ENCODE peak calls at places on chromosomes 5 and 9, in nine cellular contexts. L, X, C, M, F, D, O, H and G are unnamed samples.

GRCh38 chr5:154308457-154309360 is 118.2 kb downstream of the GALNT10 start:
- DNase-seq in X (no peak), F (no peak), H (peak; percentile 90), M (peak; percentile 94), D (no peak), O (no peak), L (no peak), C (no peak), G (no peak)

GRCh38 chr5:9851458-9851857 is 221.3 kb upstream of the TAS2R1 start:
- DNase-seq in F (no peak), C (no peak), H (peak; percentile 89), X (no peak), L (no peak), D (no peak), M (peak; percentile 95), O (no peak), G (no peak)

GRCh38 chr5:176740702-176741565 is 69.4 kb upstream of the UNC5A start:
- DNase-seq in D (no peak), C (no peak), F (no peak), L (no peak), H (no peak), M (no peak), X (no peak), O (no peak), G (no peak)

GRCh38 chr5:176388003-176388340 is 426 bp downstream of the NOP16 start:
- DNase-seq in D (no peak), X (no peak), M (peak; percentile 34), F (peak; percentile 68), H (peak; percentile 27), C (no peak), L (peak; percentile 54), O (peak; percentile 32), G (no peak)

GRCh38 chr5:139847790-139848507 is 52.3 kb downstream of the PSD2 start:
- DNase-seq in X (peak; percentile 73), F (peak; percentile 82), L (peak; percentile 64), D (peak; percentile 39), O (peak; percentile 79), C (peak; percentile 87), H (peak; percentile 9), M (no peak), G (no peak)

GRCh38 chr5:132369471-132370240 is at the start of gene SLC22A5:
- DNase-seq in F (peak; percentile 94), L (peak; percentile 86), M (peak; percentile 28), C (peak; percentile 87), X (peak; percentile 70), D (peak; percentile 73), H (peak; percentile 37), O (peak; percentile 83), G (no peak)

GRCh38 chr5:129382921-129383672 is 77.0 kb upstream of the ADAMTS19 start:
- DNase-seq in O (no peak), H (peak; percentile 71), C (no peak), L (no peak), F (no peak), M (no peak), D (no peak), X (no peak), G (no peak)

GRCh38 chr9:93899609-93900435 is 55.3 kb downstream of the BARX1 start:
- DNase-seq in O (no peak), F (no peak), X (no peak), L (no peak), C (no peak), D (peak; percentile 6), H (no peak), M (no peak), G (no peak)

GRCh38 chr9:76911971-76912370 is 6.1 kb upstream of the PRUNE2 start:
- DNase-seq in F (no peak), L (no peak), X (no peak), H (peak; percentile 9), D (no peak), O (no peak), M (no peak), C (no peak), G (no peak)

GRCh38 chr9:109887079-109887478 is 107.1 kb downstream of the PALM2AKAP2 start:
- DNase-seq in D (no peak), L (no peak), X (no peak), H (peak; percentile 89), F (no peak), C (no peak), O (no peak), M (peak; percentile 69), G (no peak)

GRCh38 chr5:25688156-25688555 is 1043.4 kb upstream of the CDH10 start:
- DNase-seq in D (no peak), C (no peak), L (no peak), X (no peak), M (no peak), O (no peak), F (no peak), H (no peak), G (no peak)

GRCh38 chr9:88583901-88584596 is 49.1 kb downstream of the NXNL2 start:
- DNase-seq in D (no peak), X (no peak), M (peak; percentile 93), C (no peak), L (no peak), O (no peak), F (no peak), H (peak; percentile 60), G (no peak)

GRCh38 chr5:142674438-142675210 is 11.3 kb downstream of the FGF1 start:
- DNase-seq in C (no peak), F (peak; percentile 37), O (no peak), L (no peak), M (peak; percentile 67), D (no peak), X (no peak), H (peak; percentile 77), G (no peak)

GRCh38 chr5:133509742-133510079 is 102.6 kb downstream of the FSTL4 start:
- DNase-seq in C (no peak), L (no peak), F (peak; percentile 11), O (peak; percentile 32), X (no peak), H (no peak), M (no peak), D (no peak), G (peak; percentile 3)

GRCh38 chr5:172162348-172162747 is 25.7 kb downstream of the STK10 start:
- DNase-seq in O (no peak), C (no peak), D (no peak), X (no peak), H (no peak), M (peak; percentile 34), L (no peak), F (peak; percentile 31), G (no peak)

GRCh38 chr5:6720561-6720921 is 7.3 kb downstream of the TENT4A start:
- DNase-seq in L (no peak), D (no peak), C (no peak), X (no peak), H (no peak), F (no peak), M (no peak), O (no peak), G (no peak)

GRCh38 chr5:127446626-127447025 is 70.8 kb upstream of the PRRC1 start:
- DNase-seq in L (no peak), O (no peak), C (no peak), D (no peak), H (no peak), M (no peak), F (no peak), X (no peak), G (no peak)

GRCh38 chr9:86804011-86804410 is 143.3 kb downstream of the GAS1 start:
- DNase-seq in C (no peak), H (no peak), D (no peak), X (no peak), O (no peak), M (no peak), L (no peak), F (no peak), G (no peak)

GRCh38 chr9:132002827-132003704 is 76.6 kb downstream of the MED27 start:
- DNase-seq in L (no peak), M (no peak), H (no peak), O (no peak), D (no peak), F (no peak), C (no peak), X (no peak), G (no peak)
- TF ChIP-seq CTCF in L (no peak), M (no peak), H (no peak), O (no peak), D (no peak), F (no peak), C (no peak), X (no peak), G (no peak)

GRCh38 chr5:111151998-111152397 is 59.9 kb downstream of the WDR36 start:
- DNase-seq in O (no peak), X (no peak), D (no peak), F (no peak), M (no peak), L (no peak), C (no peak), H (no peak), G (no peak)
- TF ChIP-seq CTCF in O (no peak), X (no peak), D (no peak), F (no peak), M (no peak), L (no peak), C (no peak), H (no peak), G (no peak)

GRCh38 chr9:134783699-134784039 is 96.9 kb upstream of the FCN2 start:
- DNase-seq in H (no peak), F (no peak), C (no peak), O (no peak), M (no peak), X (no peak), D (no peak), L (no peak), G (no peak)

GRCh38 chr9:134782921-134783698 is 97.5 kb upstream of the FCN2 start:
- DNase-seq in C (no peak), X (no peak), H (no peak), F (no peak), O (no peak), L (no peak), M (no peak), D (no peak), G (no peak)

GRCh38 chr9:134784612-134785305 is 95.9 kb upstream of the FCN2 start:
- DNase-seq in H (no peak), O (no peak), C (no peak), X (no peak), D (no peak), F (no peak), M (no peak), L (no peak), G (no peak)

GRCh38 chr9:134779640-134780039 is 101.0 kb upstream of the FCN2 start:
- DNase-seq in F (no peak), X (no peak), L (no peak), C (no peak), D (no peak), M (no peak), H (no peak), O (no peak), G (no peak)

DNA sequence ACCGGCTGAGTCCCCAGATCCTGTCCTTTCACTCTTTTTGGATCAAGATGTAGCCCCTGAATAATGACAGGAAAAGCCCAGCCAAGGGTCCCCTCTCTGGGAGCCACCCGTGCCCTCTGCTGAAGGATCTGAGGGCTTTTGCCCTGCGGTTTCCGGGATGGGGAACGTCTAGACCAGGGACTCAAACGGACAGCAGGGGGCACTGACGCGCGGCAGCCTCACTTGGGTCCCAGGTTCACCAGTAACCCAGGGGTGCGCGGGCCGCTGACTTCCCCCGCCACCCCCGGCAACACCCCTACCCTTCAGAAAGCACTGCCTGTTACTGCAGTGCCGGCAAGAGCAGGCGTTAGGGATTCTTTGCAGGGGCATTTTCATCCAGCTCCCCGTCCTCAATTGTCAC is 98.7 kb upstream of the FCN2 start:
- DNase-seq in C (peak; percentile 61), X (no peak), O (peak; percentile 54), H (no peak), L (no peak), D (no peak), F (peak; percentile 77), M (no peak), G (no peak)
- TF ChIP-seq CTCF in C (peak; percentile 29), X (no peak), O (peak; percentile 18), H (peak; percentile 23), L (peak; percentile 19), D (peak; percentile 31), F (peak; percentile 69), M (peak; percentile 61), G (no peak)

GRCh38 chr9:6681147-6681956 is 35.8 kb upstream of the GLDC start:
- DNase-seq in F (peak; percentile 98), D (peak; percentile 93), O (peak; percentile 93), L (peak; percentile 97), C (peak; percentile 90), X (peak; percentile 85), M (peak; percentile 94), H (peak; percentile 98), G (peak; percentile 71)
- TF ChIP-seq CTCF in F (no peak), D (no peak), O (no peak), L (no peak), C (no peak), X (no peak), M (no peak), H (no peak), G (no peak)